ENCODE peak calls at places on chromosomes 3 and 15, in seven cellular contexts. E is astrocyte of the spinal cord, V is fibroblast of the aortic adventitia, A is fibroblast of lung, P is cardiac muscle cell, D is foreskin fibroblast, O is heart right ventricle. X is an unnamed sample.

GRCh38 chr15:77019476-77020331 is 24.8 kb downstream of the PSTPIP1 start:
- DNase-seq in E (peak), V (no peak), A (peak), P (no peak), D (no peak), O (no peak), X (no peak)

GRCh38 chr3:95926904-95927501 is 887.4 kb upstream of the EPHA6 start:
- DNase-seq in E (no peak), V (no peak), A (no peak), P (peak), D (no peak), O (no peak), X (no peak)

GRCh38 chr15:45637552-45638033 is 2.8 kb downstream of the SQOR start:
- DNase-seq in E (peak), V (peak), A (peak), P (no peak), D (peak), O (peak), X (peak)

GRCh38 chr3:76547674-76548073 is 492.2 kb upstream of the ROBO2 start:
- DNase-seq in E (no peak), V (no peak), A (no peak), P (no peak), D (no peak), O (no peak), X (no peak)

GRCh38 chr15:100601628-100602063 is 338 bp downstream of the LINS1 start:
- DNase-seq in E (no peak), V (no peak), A (no peak), P (no peak), D (no peak), O (no peak), X (no peak)

GRCh38 chr3:54193093-54193492 is 70.7 kb downstream of the CACNA2D3 start:
- DNase-seq in E (no peak), V (no peak), A (no peak), P (no peak), D (no peak), O (no peak), X (no peak)

GRCh38 chr3:48433472-48434118 is 3.7 kb upstream of the PLXNB1 start:
- DNase-seq in E (no peak), V (peak), A (peak), P (no peak), D (no peak), O (no peak), X (no peak)

GRCh38 chr15:75531041-75531450 is 48.1 kb downstream of the PTPN9 start:
- DNase-seq in E (peak), V (peak), A (peak), P (no peak), D (peak), O (peak), X (no peak)

GRCh38 chr3:170622369-170623159 is 36.7 kb upstream of the SLC7A14 start:
- DNase-seq in E (peak), V (peak), A (peak), P (peak), D (peak), O (peak), X (peak)

GRCh38 chr15:40960926-40961325 is 7.7 kb downstream of the CHAC1 start:
- DNase-seq in E (no peak), V (no peak), A (no peak), P (no peak), D (no peak), O (no peak), X (no peak)

GRCh38 chr3:5699313-5699712 is 511.8 kb downstream of the EDEM1 start:
- DNase-seq in E (no peak), V (no peak), A (no peak), P (no peak), D (no peak), O (no peak), X (no peak)

GRCh38 chr3:127473244-127474024 is 117.1 kb downstream of the TPRA1 start:
- DNase-seq in E (no peak), V (no peak), A (no peak), P (peak), D (no peak), O (no peak), X (no peak)

GRCh38 chr15:81312790-81313543 is 11.0 kb downstream of the STARD5 start:
- DNase-seq in E (peak), V (peak), A (peak), P (no peak), D (peak), O (peak), X (peak)

GRCh38 chr3:134879991-134880390 is 84.9 kb downstream of the EPHB1 start:
- DNase-seq in E (no peak), V (no peak), A (no peak), P (no peak), D (no peak), O (no peak), X (no peak)

GRCh38 chr3:72334681-72335457 is 513.4 kb downstream of the SHQ1 start:
- DNase-seq in E (no peak), V (no peak), A (no peak), P (no peak), D (no peak), O (no peak), X (no peak)

GRCh38 chr3:30006111-30006510 is 600.3 kb upstream of the TGFBR2 start:
- DNase-seq in E (no peak), V (no peak), A (no peak), P (no peak), D (no peak), O (no peak), X (no peak)

GRCh38 chr15:99487337-99487730 is 78.5 kb upstream of the MEF2A start:
- DNase-seq in E (no peak), V (no peak), A (no peak), P (no peak), D (no peak), O (no peak), X (no peak)

GRCh38 chr15:59294574-59294960 is 78.1 kb downstream of the MYO1E start:
- DNase-seq in E (no peak), V (no peak), A (no peak), P (no peak), D (peak), O (no peak), X (no peak)

GRCh38 chr3:171824076-171824475 is 13.8 kb upstream of the PLD1 start:
- DNase-seq in E (no peak), V (no peak), A (no peak), P (no peak), D (no peak), O (no peak), X (no peak)

GRCh38 chr15:70319466-70319865 is 221.7 kb upstream of the TLE3 start:
- DNase-seq in E (no peak), V (no peak), A (no peak), P (no peak), D (no peak), O (no peak), X (no peak)

GRCh38 chr15:27844018-27844666 is 255.0 kb downstream of the OCA2 start:
- DNase-seq in E (peak), V (peak), A (peak), P (no peak), D (peak), O (no peak), X (no peak)

GRCh38 chr3:45988100-45988761 is 7.4 kb downstream of the FYCO1 start:
- DNase-seq in E (no peak), V (peak), A (peak), P (no peak), D (no peak), O (no peak), X (no peak)

GRCh38 chr3:121663171-121663847 is 2.6 kb upstream of the HCLS1 start:
- DNase-seq in E (no peak), V (no peak), A (no peak), P (peak), D (no peak), O (no peak), X (no peak)

GRCh38 chr3:58609990-58610389 is 32.8 kb upstream of the FAM107A start:
- DNase-seq in E (no peak), V (no peak), A (peak), P (no peak), D (no peak), O (no peak), X (no peak)

GRCh38 chr3:31721709-31722108 is 189.0 kb downstream of the STT3B start:
- DNase-seq in E (no peak), V (no peak), A (no peak), P (no peak), D (no peak), O (no peak), X (no peak)

DNA sequence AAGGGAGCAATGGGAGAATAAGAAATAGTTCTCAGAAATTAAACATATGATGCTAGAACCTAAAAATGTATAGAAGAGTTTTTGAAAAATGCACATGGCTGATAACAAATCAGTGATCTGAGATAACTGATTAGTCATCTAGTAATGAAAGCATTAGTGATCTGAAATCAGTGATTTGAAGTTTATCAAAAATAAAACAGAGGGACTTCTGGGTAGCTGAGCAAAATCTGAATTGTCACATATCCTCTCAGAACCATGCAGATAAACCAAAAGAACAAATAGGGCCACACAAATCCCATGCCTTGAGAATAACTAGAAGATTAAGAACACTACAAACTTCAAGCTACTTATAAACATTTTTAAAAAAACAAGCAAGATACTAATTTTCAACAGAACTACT is 71.5 kb downstream of the MCF2L2 start:
- DNase-seq in E (no peak), V (no peak), A (no peak), P (no peak), D (no peak), O (no peak), X (no peak)
- H3K4me3 ChIP-seq in E (no peak), V (no peak), A (no peak), P (no peak), D (no peak), O (no peak), X (no peak)

DNA sequence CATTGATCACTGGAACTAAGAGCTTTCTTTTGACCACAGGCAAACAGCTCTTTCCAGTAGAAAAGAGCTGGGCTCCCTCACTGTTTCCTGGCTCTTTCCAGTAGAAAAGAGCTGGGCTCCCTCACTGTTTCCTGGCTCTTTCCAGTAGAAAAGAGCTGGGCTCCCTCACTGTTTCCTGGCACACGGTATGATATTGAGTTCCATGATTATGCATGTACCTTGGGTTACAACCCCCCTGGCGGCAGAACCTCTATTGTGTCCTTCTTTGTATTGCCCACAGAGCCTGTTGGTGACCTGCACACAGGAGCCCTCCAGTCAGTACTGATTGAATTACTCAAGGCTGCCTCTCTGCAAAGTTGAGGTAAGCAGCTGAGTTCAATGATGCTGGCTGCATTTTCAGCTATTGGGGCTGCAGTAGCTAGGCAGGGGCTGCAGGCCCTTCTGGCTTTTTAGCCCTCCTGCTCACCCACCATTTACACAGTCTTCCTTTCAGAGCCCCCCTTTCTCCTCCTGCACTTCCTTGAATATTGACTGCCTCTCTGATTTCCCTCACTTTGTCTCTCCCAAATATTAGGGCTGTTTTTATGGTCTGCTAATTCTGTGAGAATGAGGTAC is 10.2 kb downstream of the ACKR2 start:
- DNase-seq in E (no peak), V (no peak), A (no peak), P (peak), D (no peak), O (no peak), X (no peak)
- TF ChIP-seq CTCF in E (no peak), V (no peak), A (no peak), P (no peak), D (no peak), O (no peak), X (no peak)

GRCh38 chr15:67070150-67070549 is 4.7 kb downstream of the SMAD3 start:
- DNase-seq in E (no peak), V (no peak), A (no peak), P (no peak), D (no peak), O (no peak), X (no peak)

GRCh38 chr15:67070892-67071664 is 5.7 kb downstream of the SMAD3 start:
- DNase-seq in E (no peak), V (no peak), A (peak), P (no peak), D (no peak), O (no peak), X (no peak)

GRCh38 chr15:67067930-67068542 is 2.6 kb downstream of the SMAD3 start:
- DNase-seq in E (peak), V (no peak), A (peak), P (no peak), D (no peak), O (no peak), X (no peak)

GRCh38 chr15:67067161-67067853 is 1.9 kb downstream of the SMAD3 start:
- DNase-seq in E (peak), V (peak), A (no peak), P (peak), D (no peak), O (no peak), X (no peak)

DNA sequence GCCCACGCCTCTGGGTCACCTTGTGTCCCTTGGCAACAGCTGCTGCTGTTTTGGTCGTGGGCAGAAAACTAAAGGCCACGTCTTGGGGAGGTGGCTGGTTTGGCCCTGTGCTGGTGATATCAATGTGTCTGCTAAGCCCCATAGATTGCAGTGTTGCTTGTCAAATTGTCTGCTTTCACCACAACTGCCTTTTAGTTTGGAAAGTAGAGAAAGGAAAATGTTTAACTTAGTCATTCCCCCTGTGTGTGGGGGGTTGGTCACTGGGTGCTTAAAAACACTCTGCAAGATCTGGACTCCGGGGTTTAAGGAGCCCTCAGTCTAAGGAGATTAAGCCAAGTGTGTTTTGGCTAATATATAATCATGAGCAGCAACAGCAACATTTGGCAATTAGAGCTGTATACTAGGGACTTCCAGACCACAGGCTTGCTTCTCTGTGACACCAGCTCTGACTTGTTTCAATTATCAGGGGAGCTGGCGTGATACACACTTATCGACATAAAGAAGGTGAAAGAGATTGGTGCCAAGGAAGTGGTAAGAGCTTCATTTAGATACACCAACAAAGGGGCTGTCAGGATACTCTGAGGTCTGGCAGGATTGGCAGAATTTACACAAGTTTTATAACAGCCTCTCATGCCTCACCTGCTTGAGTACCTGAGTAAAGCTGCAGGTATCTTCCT is 3.5 kb downstream of the SMAD3 start:
- DNase-seq in E (peak), V (peak), A (peak), P (no peak), D (no peak), O (no peak), X (no peak)
- H3K4me3 ChIP-seq in E (peak), V (peak), A (peak), P (peak), D (peak), O (peak), X (peak)

GRCh38 chr3:27287052-27287451 is 82.1 kb downstream of the NEK10 start:
- DNase-seq in E (no peak), V (no peak), A (no peak), P (no peak), D (no peak), O (no peak), X (no peak)
- TF ChIP-seq CTCF in E (no peak), V (no peak), A (no peak), P (no peak), D (no peak), O (no peak), X (no peak)

GRCh38 chr3:44712455-44713075 is at the start of gene ZNF502:
- DNase-seq in E (peak), V (peak), A (peak), P (peak), D (peak), O (peak), X (peak)
- H3K4me3 ChIP-seq in E (peak), V (peak), A (peak), P (peak), D (peak), O (peak), X (peak)

DNA sequence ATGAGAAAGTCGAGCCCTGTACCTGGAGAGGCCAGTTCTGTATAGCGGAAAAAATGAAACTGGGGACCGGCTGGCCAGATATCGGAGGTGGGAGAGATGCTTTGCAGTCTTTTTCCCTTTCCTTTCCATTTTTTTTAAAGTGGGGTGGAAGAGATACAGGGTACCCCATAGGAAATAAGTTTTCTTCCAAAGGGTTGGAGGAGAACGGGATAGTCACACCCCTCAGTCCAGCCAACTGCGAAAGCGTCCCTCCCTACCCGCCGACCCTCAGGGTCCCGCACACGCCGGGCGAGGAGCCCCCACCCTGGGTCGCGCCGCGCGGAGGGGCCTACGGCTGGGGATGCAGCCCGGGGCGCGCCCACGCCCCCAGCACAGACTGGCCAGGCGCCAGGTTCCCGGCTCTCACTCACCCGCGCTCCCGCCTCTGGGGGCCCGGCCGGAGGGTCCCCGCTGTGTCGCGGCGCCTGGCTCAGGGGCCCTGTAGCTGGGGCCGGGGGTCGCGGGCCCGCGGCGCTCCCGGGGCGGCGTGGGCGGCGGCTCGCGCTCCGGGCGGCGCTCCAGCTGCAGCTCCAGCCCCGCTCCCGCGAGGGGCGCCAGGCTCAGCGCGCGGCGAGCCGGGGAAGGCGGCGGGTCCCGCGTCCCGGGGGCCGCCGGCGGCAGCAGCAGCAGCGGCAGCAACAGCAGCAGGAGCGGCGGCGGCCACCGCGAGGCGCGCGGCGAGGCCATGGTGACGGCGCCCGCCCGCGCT is 458 bp downstream of the HEG1 start:
- DNase-seq in E (no peak), V (peak), A (no peak), P (no peak), D (no peak), O (no peak), X (no peak)
- TF ChIP-seq CTCF in E (no peak), V (no peak), A (no peak), P (no peak), D (no peak), O (no peak), X (no peak)